ENCODE peak calls at places on chromosomes 16 and 17, in five cellular contexts. R is pancreas, C is psoas muscle, F is AG04449, E is ovary. N is an unnamed sample.

GRCh38 chr16:21222495-21223337 is 10.8 kb upstream of the ANKS4B start:
- DNase-seq in C (no peak), R (no peak), E (no peak), F (no peak), N (no peak)

GRCh38 chr17:30165960-30166359 is 49.3 kb downstream of the NSRP1 start:
- DNase-seq in E (no peak), F (no peak), R (no peak), C (no peak), N (no peak)

GRCh38 chr17:43314582-43314981 is 80.8 kb upstream of the RNU2-1 start:
- DNase-seq in C (no peak), R (peak), F (no peak), E (no peak), N (no peak)

GRCh38 chr17:4537451-4538235 is 17.5 kb downstream of the MYBBP1A start:
- DNase-seq in C (peak), F (no peak), E (peak), R (no peak), N (no peak)

GRCh38 chr17:62824290-62825135 is 16.4 kb upstream of the MARCHF10 start:
- DNase-seq in E (no peak), R (no peak), F (peak), C (no peak), N (peak)

GRCh38 chr17:78563189-78564145 is 13.7 kb downstream of the DNAH17 start:
- DNase-seq in C (no peak), E (peak), F (no peak), R (peak), N (no peak)

GRCh38 chr17:55171634-55172328 is 93.0 kb upstream of the HLF start:
- DNase-seq in R (no peak), F (no peak), E (no peak), C (no peak), N (no peak)

GRCh38 chr17:35028531-35029262 is 34.8 kb downstream of the RFFL start:
- DNase-seq in C (no peak), E (no peak), R (no peak), F (no peak), N (no peak)

GRCh38 chr17:59366773-59367656 is 35.6 kb downstream of the YPEL2 start:
- DNase-seq in F (no peak), R (peak), E (peak), C (no peak), N (no peak)

GRCh38 chr17:1997587-1998425 is 27.3 kb downstream of the RTN4RL1 start:
- DNase-seq in F (no peak), R (peak), E (peak), C (peak), N (no peak)

GRCh38 chr17:19979917-19980770 is 2.5 kb upstream of the AKAP10 start:
- DNase-seq in F (no peak), R (no peak), C (peak), E (peak), N (no peak)

GRCh38 chr17:57569860-57570259 is 175.2 kb downstream of the CCDC182 start:
- DNase-seq in E (no peak), F (no peak), C (no peak), R (no peak), N (no peak)

GRCh38 chr17:41919165-41919817 is 540 bp upstream of the ACLY start:
- DNase-seq in E (no peak), C (no peak), R (no peak), F (no peak), N (peak)

GRCh38 chr16:89022051-89022836 is 45.2 kb upstream of the CBFA2T3 start:
- DNase-seq in E (no peak), F (no peak), R (no peak), C (no peak), N (no peak)

GRCh38 chr17:29613856-29614255 is 8.9 kb downstream of the CORO6 start:
- DNase-seq in E (no peak), C (peak), F (no peak), R (no peak), N (no peak)

GRCh38 chr16:17270683-17271109 is 200.1 kb downstream of the XYLT1 start:
- DNase-seq in F (no peak), E (peak), R (peak), C (no peak), N (no peak)

GRCh38 chr16:17552351-17552750 is 81.6 kb upstream of the XYLT1 start:
- DNase-seq in F (no peak), C (no peak), E (no peak), R (no peak), N (peak)

GRCh38 chr16:89026121-89026612 is 49.2 kb upstream of the CBFA2T3 start:
- DNase-seq in R (no peak), C (no peak), F (no peak), E (no peak), N (no peak)

GRCh38 chr17:9875441-9875840 is 29.6 kb downstream of the RCVRN start:
- DNase-seq in F (no peak), C (no peak), R (no peak), E (no peak), N (peak)

GRCh38 chr17:68600881-68601564 is at the start of gene FAM20A:
- DNase-seq in F (no peak), E (peak), C (peak), R (peak), N (no peak)

GRCh38 chr17:64384253-64385186 is 6.1 kb downstream of the PECAM1 start:
- DNase-seq in F (no peak), E (peak), R (no peak), C (no peak), N (peak)

GRCh38 chr16:17389392-17389791 is 81.4 kb downstream of the XYLT1 start:
- DNase-seq in C (no peak), R (no peak), E (no peak), F (no peak), N (no peak)

GRCh38 chr16:23148513-23149266 is 562 bp downstream of the USP31 start:
- DNase-seq in F (no peak), C (peak), R (peak), E (peak), N (no peak)

GRCh38 chr16:4613636-4614570 is 785 bp downstream of the UBALD1 start:
- DNase-seq in E (no peak), R (no peak), F (no peak), C (peak), N (no peak)

GRCh38 chr17:1050996-1051925 is 54.3 kb downstream of the TIMM22 start:
- DNase-seq in C (peak), E (no peak), F (no peak), R (no peak), N (no peak)

GRCh38 chr17:57867126-57867525 is 17.3 kb upstream of the MRPS23 start:
- DNase-seq in C (no peak), R (no peak), E (no peak), F (no peak), N (no peak)

GRCh38 chr16:85372627-85373372 is 240.3 kb upstream of the GSE1 start:
- DNase-seq in F (peak), R (no peak), C (peak), E (no peak), N (no peak)

GRCh38 chr17:67258836-67259468 is 14.0 kb upstream of the HELZ start:
- DNase-seq in E (no peak), F (no peak), C (no peak), R (no peak), N (no peak)

GRCh38 chr17:75046583-75047289 is at the start of the genes ATP5PD and KCTD2:
- DNase-seq in R (peak), F (peak), C (peak), E (peak), N (peak)
- TF ChIP-seq CTCF in R (no peak), F (no peak), C (no peak), E (no peak), N (no peak)

GRCh38 chr17:8865385-8865784 is 2.1 kb downstream of the PIK3R6 start:
- DNase-seq in C (no peak), F (no peak), E (no peak), R (no peak), N (no peak)
- H3K4me3 ChIP-seq in C (no peak), F (no peak), E (no peak), R (no peak), N (no peak)

GRCh38 chr16:87929986-87930385 is 6.3 kb downstream of the CA5A start:
- DNase-seq in R (no peak), C (no peak), E (no peak), F (no peak), N (no peak)

GRCh38 chr16:87924937-87925670 is 11.2 kb downstream of the CA5A start:
- DNase-seq in E (no peak), R (peak), F (no peak), C (no peak), N (no peak)

GRCh38 chr16:87924041-87924851 is 12.1 kb downstream of the CA5A start:
- DNase-seq in R (no peak), C (no peak), E (no peak), F (no peak), N (no peak)

GRCh38 chr16:87926246-87927194 is 9.8 kb downstream of the CA5A start:
- DNase-seq in F (no peak), E (no peak), C (no peak), R (no peak), N (no peak)

DNA sequence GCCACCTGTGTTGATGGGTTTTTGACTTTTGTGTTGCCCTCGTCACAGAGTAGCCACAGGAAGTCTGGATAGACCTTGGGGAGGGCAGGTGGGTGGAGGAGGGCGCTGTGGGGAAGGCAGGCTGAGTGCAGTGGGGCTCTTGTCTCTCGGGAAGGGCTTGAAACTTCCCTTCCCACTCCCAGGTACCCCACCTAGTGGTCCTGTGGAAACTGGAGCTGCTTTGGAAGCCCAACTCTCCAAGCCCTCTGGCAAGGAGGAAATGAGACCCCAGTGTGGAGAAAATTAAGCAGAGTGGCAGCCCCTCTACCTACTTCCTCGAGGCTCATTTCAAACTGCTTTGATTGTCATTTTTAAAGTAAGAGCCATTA is 9.2 kb downstream of the CA5A start:
- DNase-seq in E (no peak), R (no peak), F (no peak), C (no peak), N (no peak)
- TF ChIP-seq CTCF in E (no peak), R (no peak), F (no peak), C (no peak), N (peak)

DNA sequence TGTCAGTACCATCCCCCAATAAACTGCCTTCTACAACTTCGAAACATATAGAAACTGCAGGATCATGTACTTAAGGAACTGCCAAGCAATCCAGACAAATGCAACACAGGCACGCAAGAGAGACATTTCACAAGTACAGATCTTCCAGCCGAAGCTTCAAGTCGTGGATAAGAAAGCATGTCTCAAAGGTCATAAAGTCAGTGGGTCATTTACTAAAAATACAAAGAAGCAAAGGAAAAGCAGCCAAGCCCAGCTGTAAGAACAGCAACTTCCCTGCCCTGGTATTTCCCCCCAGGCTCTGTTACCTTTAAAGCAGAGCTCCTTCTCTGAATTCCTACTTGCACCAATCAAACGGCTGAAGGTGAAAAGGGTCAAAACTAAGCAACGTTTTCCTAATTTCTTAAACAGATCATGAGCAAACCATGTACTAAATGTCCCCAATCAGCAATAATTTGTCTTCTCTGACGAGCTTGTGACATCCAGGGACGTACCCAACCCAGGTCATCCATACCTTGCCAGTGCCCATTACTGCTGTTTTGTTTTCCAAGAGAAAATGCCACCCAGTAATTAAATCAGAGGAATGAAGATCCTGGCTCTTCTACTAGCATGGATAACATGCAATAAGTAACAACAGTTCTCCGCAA is 1.7 kb downstream of the AKTIP start:
- DNase-seq in E (no peak), C (no peak), F (no peak), R (no peak), N (no peak)
- H3K4me3 ChIP-seq in E (peak), C (peak), F (peak), R (peak), N (no peak)

GRCh38 chr16:86854895-86855294 is 276.5 kb downstream of the FOXL1 start:
- DNase-seq in R (no peak), E (no peak), C (no peak), F (no peak), N (no peak)

GRCh38 chr16:86857807-86858206 is 279.5 kb downstream of the FOXL1 start:
- DNase-seq in C (no peak), E (no peak), F (no peak), R (no peak), N (no peak)

GRCh38 chr16:86858501-86858900 is 280.2 kb downstream of the FOXL1 start:
- DNase-seq in C (no peak), F (no peak), E (no peak), R (no peak), N (no peak)

GRCh38 chr16:86854058-86854621 is 275.8 kb downstream of the FOXL1 start:
- DNase-seq in C (no peak), F (peak), E (no peak), R (no peak), N (no peak)

DNA sequence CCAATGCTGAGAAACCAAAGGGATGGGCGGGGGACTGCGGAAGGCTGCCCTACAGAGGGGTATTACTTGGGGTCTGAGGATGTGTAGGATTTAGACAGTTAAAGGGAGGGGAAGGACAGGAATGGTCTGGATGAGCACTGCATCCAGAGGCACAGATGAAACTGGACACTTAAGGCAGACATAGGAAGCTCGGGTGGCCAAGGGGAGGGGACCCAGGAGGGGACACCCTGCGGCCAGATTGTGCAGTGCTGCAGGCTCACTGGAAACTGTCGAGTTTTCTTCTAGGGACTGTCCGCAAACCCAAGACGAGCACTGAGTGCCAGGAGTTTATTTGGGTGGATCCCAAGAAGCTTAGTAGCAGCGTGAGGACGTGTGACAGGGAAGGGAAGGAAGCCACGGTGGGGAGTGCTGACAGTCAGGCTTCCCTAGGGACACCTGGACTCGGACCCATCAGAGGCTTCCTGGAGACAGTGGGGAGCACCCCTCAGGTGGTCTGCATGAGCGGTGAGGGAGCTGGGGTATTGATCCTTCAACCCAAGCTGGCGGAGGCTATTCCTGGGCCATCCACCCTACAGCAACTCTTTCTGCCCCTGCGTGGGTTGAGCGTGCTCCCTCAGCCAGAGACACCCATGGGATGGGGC is 278.7 kb downstream of the FOXL1 start:
- DNase-seq in F (no peak), C (no peak), E (no peak), R (no peak), N (no peak)
- TF ChIP-seq CTCF in F (no peak), C (no peak), E (no peak), R (no peak), N (no peak)

GRCh38 chr16:30067584-30067916 is 2.0 kb downstream of the ALDOA start:
- DNase-seq in C (no peak), E (no peak), F (no peak), R (no peak), N (no peak)
- H3K4me3 ChIP-seq in C (peak), E (no peak), F (peak), R (peak), N (peak)

GRCh38 chr17:34024303-34025178 is 230.5 kb upstream of the CCL2 start:
- DNase-seq in R (no peak), C (no peak), E (no peak), F (no peak), N (no peak)

GRCh38 chr17:34025179-34025551 is 229.9 kb upstream of the CCL2 start:
- DNase-seq in E (no peak), C (no peak), F (no peak), R (no peak), N (no peak)
- TF ChIP-seq CTCF in E (no peak), C (no peak), F (no peak), R (no peak), N (no peak)

N was measured in astrocyte of the cerebellum.